ENCODE peak calls at places on chromosome 11, in nine cellular contexts. X is nephron progenitor cell; W is fibroblast of lung; T is NCI-H460; Q is adipocyte; P is stimulated activated CD4-positive, alpha-beta T cell treated with anti-CD3 and anti-CD28 coated beads, Interleukin-4, amount 100 ng/mL, for 4 hours; B is prostate gland; N is amygdala; D is stimulated activated CD8-positive, alpha-beta memory T cell treated with anti-CD3 and anti-CD28 coated beads, Interleukin-15, amount 100 ng/mL, for 4 hours. C is an unnamed sample.

GRCh38 chr11:80613630-80614029 is 1172.8 kb upstream of the TENM4 start:
- DNase-seq in W (no peak), T (no peak), B (no peak), Q (no peak), P (no peak), N (no peak), D (no peak), X (no peak), C (no peak)

GRCh38 chr11:87779276-87780067 is 395.8 kb downstream of the RAB38 start:
- DNase-seq in D (no peak), T (no peak), X (no peak), W (no peak), B (no peak), Q (no peak), N (no peak), P (no peak), C (no peak)

GRCh38 chr11:2752204-2752772 is 52.5 kb upstream of the KCNQ1OT1 start:
- DNase-seq in X (no peak), B (no peak), D (no peak), Q (peak; percentile 5), T (no peak), P (no peak), N (no peak), W (peak; percentile 78), C (no peak)

GRCh38 chr11:34356576-34356917 is 1.3 kb downstream of the ABTB2 start:
- DNase-seq in P (peak; percentile 5), T (no peak), D (no peak), Q (no peak), N (no peak), B (no peak), W (peak; percentile 81), X (no peak), C (no peak)

GRCh38 chr11:95341246-95341645 is 110.2 kb upstream of the SESN3 start:
- DNase-seq in B (no peak), P (no peak), X (peak; percentile 23), W (peak; percentile 30), T (no peak), Q (no peak), D (no peak), N (no peak), C (no peak)

GRCh38 chr11:73469401-73469800 is 93.2 kb downstream of the RELT start:
- DNase-seq in X (no peak), T (no peak), Q (peak; percentile 38), P (no peak), W (no peak), B (no peak), N (no peak), D (no peak), C (no peak)

GRCh38 chr11:79439430-79439892 is 1.4 kb downstream of the TENM4 start:
- DNase-seq in D (no peak), Q (peak; percentile 15), X (peak; percentile 22), T (no peak), W (peak; percentile 60), P (no peak), N (no peak), B (no peak), C (no peak)

GRCh38 chr11:110529043-110529442 is 99.3 kb downstream of the FDX1 start:
- DNase-seq in Q (no peak), D (no peak), B (no peak), P (no peak), X (no peak), W (no peak), T (no peak), N (no peak), C (no peak)

GRCh38 chr11:127859941-127860354 is 727.4 kb downstream of the ETS1 start:
- DNase-seq in Q (no peak), P (no peak), N (no peak), T (no peak), D (no peak), W (peak; percentile 22), B (no peak), X (no peak), C (no peak)

GRCh38 chr11:1564535-1565172 is 7.4 kb downstream of the DUSP8 start:
- DNase-seq in W (peak; percentile 92), B (no peak), P (no peak), N (no peak), T (no peak), X (peak; percentile 87), Q (peak; percentile 62), D (no peak), C (no peak)

GRCh38 chr11:125588505-125588904 is 4.1 kb upstream of the STT3A start:
- DNase-seq in X (no peak), B (no peak), N (no peak), D (no peak), W (peak; percentile 40), Q (peak; percentile 14), P (no peak), T (no peak), C (no peak)

GRCh38 chr11:104705475-104706195 is 192.6 kb downstream of the CASP12 start:
- DNase-seq in Q (no peak), X (no peak), B (peak; percentile 21), T (no peak), N (no peak), D (peak; percentile 63), P (peak; percentile 37), W (peak; percentile 57), C (no peak)

GRCh38 chr11:31826530-31827438 is 15.7 kb upstream of the PAX6 start:
- DNase-seq in P (no peak), D (no peak), W (peak; percentile 13), T (no peak), X (peak; percentile 40), N (no peak), B (no peak), Q (no peak), C (no peak)

GRCh38 chr11:33895752-33896137 is 3.9 kb upstream of the LMO2 start:
- DNase-seq in P (no peak), X (no peak), B (peak; percentile 43), T (no peak), N (no peak), D (no peak), Q (no peak), W (no peak), C (no peak)

GRCh38 chr11:35815556-35816315 is 128.1 kb upstream of the LDLRAD3 start:
- DNase-seq in P (no peak), B (no peak), T (no peak), X (no peak), Q (peak; percentile 83), D (no peak), N (no peak), W (peak; percentile 23), C (no peak)

GRCh38 chr11:134489728-134490127 is 77.7 kb upstream of the B3GAT1 start:
- DNase-seq in P (no peak), N (no peak), X (no peak), Q (no peak), W (no peak), B (no peak), T (no peak), D (no peak), C (no peak)

GRCh38 chr11:58645854-58646253 is 23.4 kb downstream of the CNTF start:
- DNase-seq in T (no peak), D (no peak), W (no peak), B (no peak), X (no peak), Q (no peak), N (no peak), P (no peak), C (no peak)

GRCh38 chr11:22317656-22318055 is 20.5 kb upstream of the SLC17A6 start:
- DNase-seq in D (no peak), N (no peak), Q (no peak), X (no peak), T (no peak), P (no peak), B (no peak), W (no peak), C (no peak)

C was measured in hippocampal formation.